ENCODE peak calls at places on chromosome 3, in six cellular contexts. Y, B, T, G, O and J are unnamed samples.

GRCh38 chr3:40504636-40505430 is 1.0 kb upstream of the ZNF620 start:
- DNase-seq in B (peak; percentile 43), T (no peak), Y (no peak), O (peak; percentile 99), G (no peak), J (no peak)

GRCh38 chr3:107235923-107236315 is 141.3 kb upstream of the CCDC54 start:
- DNase-seq in O (peak; percentile 95), G (peak; percentile 41), B (peak; percentile 86), T (no peak), Y (no peak), J (no peak)

GRCh38 chr3:188468672-188469071 is 314.7 kb downstream of the LPP start:
- DNase-seq in T (peak; percentile 33), B (no peak), Y (no peak), G (no peak), O (peak; percentile 68), J (no peak)

GRCh38 chr3:44309500-44309899 is 29.1 kb upstream of the TCAIM start:
- DNase-seq in Y (no peak), B (no peak), G (no peak), O (no peak), T (no peak), J (no peak)

GRCh38 chr3:108331792-108332191 is 35.4 kb downstream of the HHLA2 start:
- DNase-seq in G (no peak), T (no peak), B (no peak), O (no peak), Y (no peak), J (no peak)

GRCh38 chr3:56291244-56291680 is 177.0 kb downstream of the ERC2 start:
- DNase-seq in T (no peak), G (no peak), O (peak; percentile 50), B (no peak), Y (no peak), J (no peak)

GRCh38 chr3:25592510-25592968 is 72.2 kb downstream of the TOP2B start:
- DNase-seq in G (no peak), B (peak; percentile 82), Y (no peak), T (no peak), O (peak; percentile 84), J (no peak)

GRCh38 chr3:13513051-13513912 is 33.2 kb downstream of the HDAC11 start:
- DNase-seq in B (peak; percentile 52), T (no peak), G (no peak), O (peak; percentile 65), Y (no peak), J (no peak)

GRCh38 chr3:21509706-21510105 is 241.3 kb downstream of the ZNF385D start:
- DNase-seq in Y (no peak), B (no peak), T (no peak), G (no peak), O (peak; percentile 54), J (no peak)

GRCh38 chr3:56682458-56683121 is 475 bp downstream of the TASOR start:
- DNase-seq in O (peak; percentile 60), G (peak; percentile 65), B (peak; percentile 87), T (peak; percentile 77), Y (peak; percentile 74), J (peak; percentile 48)

GRCh38 chr3:124161453-124161852 is 169.5 kb upstream of the ROPN1 start:
- DNase-seq in O (no peak), G (no peak), T (no peak), B (no peak), Y (no peak), J (no peak)

GRCh38 chr3:23767546-23767945 is 38.2 kb upstream of the UBE2E1 start:
- DNase-seq in T (no peak), Y (no peak), O (no peak), G (no peak), B (no peak), J (no peak)

GRCh38 chr3:88301273-88302002 is 151.7 kb downstream of the C3orf38 start:
- DNase-seq in Y (no peak), G (no peak), B (no peak), O (no peak), T (no peak), J (no peak)

GRCh38 chr3:185351371-185351770 is 11.6 kb upstream of the MAP3K13 start:
- DNase-seq in Y (no peak), G (no peak), B (no peak), T (no peak), O (peak; percentile 79), J (no peak)

GRCh38 chr3:141401584-141402475 is 33.5 kb downstream of the ZBTB38 start:
- DNase-seq in Y (peak; percentile 53), B (peak; percentile 73), O (no peak), T (peak; percentile 56), G (peak; percentile 43), J (no peak)

GRCh38 chr3:141403576-141403975 is 35.3 kb downstream of the ZBTB38 start:
- DNase-seq in T (no peak), B (no peak), O (peak; percentile 71), Y (no peak), G (no peak), J (no peak)

GRCh38 chr3:141401095-141401494 is 32.8 kb downstream of the ZBTB38 start:
- DNase-seq in Y (no peak), T (no peak), B (no peak), G (no peak), O (peak; percentile 65), J (no peak)

GRCh38 chr3:141399979-141400971 is 32.0 kb downstream of the ZBTB38 start:
- DNase-seq in O (no peak), T (no peak), Y (no peak), B (peak; percentile 74), G (no peak), J (no peak)

DNA sequence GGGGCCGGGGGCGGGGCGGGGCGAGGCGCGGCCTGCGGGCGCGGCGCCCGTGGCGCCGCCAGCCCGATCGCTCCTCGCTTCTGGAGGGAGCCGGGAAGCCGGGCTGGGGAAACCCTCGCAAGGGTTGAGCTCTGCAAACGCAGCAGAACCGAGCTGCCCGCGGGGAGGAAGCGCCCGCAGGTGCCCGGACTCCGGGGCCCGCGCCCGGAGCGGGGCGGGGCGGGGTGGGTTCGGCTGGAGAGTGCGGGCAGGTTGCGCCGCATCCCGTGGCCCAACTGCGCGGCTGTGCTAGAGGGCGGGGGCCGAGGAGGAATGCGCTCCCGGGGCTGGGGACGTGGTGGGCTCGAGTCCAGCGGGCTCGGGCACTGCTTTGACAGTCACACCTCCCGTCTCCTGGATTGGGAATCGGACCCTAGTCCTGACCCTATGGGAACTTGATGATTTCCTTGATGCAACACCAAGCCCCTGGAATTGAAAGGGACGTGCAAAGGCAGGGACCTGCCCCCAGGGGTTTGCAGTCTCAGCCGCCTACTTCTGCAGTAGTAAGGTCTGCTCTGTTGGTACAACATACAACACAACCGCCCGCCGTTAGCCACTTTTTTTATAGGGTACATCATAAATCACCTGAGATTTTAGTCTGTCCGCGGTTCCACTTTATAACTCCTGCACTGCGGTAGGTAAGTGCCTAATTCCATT is 34.3 kb downstream of the ZBTB38 start:
- DNase-seq in B (peak; percentile 70), O (peak; percentile 93), Y (peak; percentile 67), G (peak; percentile 34), T (peak; percentile 67), J (no peak)
- TF ChIP-seq CTCF in B (no peak), O (no peak), Y (no peak), G (no peak), T (no peak), J (no peak)

GRCh38 chr3:166425900-166426611 is 588.8 kb upstream of the BCHE start:
- DNase-seq in B (peak; percentile 8), T (no peak), O (no peak), Y (no peak), G (no peak), J (no peak)
- TF ChIP-seq CTCF in B (no peak), T (no peak), O (no peak), Y (no peak), G (no peak), J (no peak)

GRCh38 chr3:31696815-31697548 is 164.3 kb downstream of the STT3B start:
- DNase-seq in T (no peak), G (no peak), B (no peak), O (no peak), Y (no peak), J (no peak)

GRCh38 chr3:31701286-31701685 is 168.6 kb downstream of the STT3B start:
- DNase-seq in G (no peak), B (no peak), T (no peak), Y (no peak), O (no peak), J (no peak)

GRCh38 chr3:31696009-31696297 is 163.2 kb downstream of the STT3B start:
- DNase-seq in Y (no peak), B (no peak), G (no peak), T (no peak), O (no peak), J (no peak)

GRCh38 chr3:31695280-31696008 is 162.7 kb downstream of the STT3B start:
- DNase-seq in B (peak; percentile 38), G (no peak), O (no peak), T (no peak), Y (peak; percentile 36), J (no peak)

GRCh38 chr3:31699309-31699953 is 166.7 kb downstream of the STT3B start:
- DNase-seq in B (no peak), O (peak; percentile 54), T (no peak), Y (no peak), G (no peak), J (no peak)
- TF ChIP-seq CTCF in B (no peak), O (no peak), T (no peak), Y (no peak), G (no peak), J (no peak)

GRCh38 chr3:10892622-10893021 is 76.6 kb downstream of the SLC6A11 start:
- DNase-seq in Y (no peak), B (no peak), O (no peak), G (no peak), T (no peak), J (no peak)

GRCh38 chr3:10890665-10891064 is 74.6 kb downstream of the SLC6A11 start:
- DNase-seq in T (no peak), Y (no peak), B (no peak), G (no peak), O (no peak), J (no peak)

GRCh38 chr3:10888523-10889081 is 72.6 kb downstream of the SLC6A11 start:
- DNase-seq in B (no peak), T (no peak), O (no peak), G (no peak), Y (no peak), J (no peak)

GRCh38 chr3:10887015-10887414 is 71.0 kb downstream of the SLC6A11 start:
- DNase-seq in Y (no peak), G (no peak), T (no peak), B (no peak), O (no peak), J (no peak)

GRCh38 chr3:10889206-10889960 is 73.4 kb downstream of the SLC6A11 start:
- DNase-seq in G (no peak), Y (no peak), T (no peak), B (no peak), O (no peak), J (no peak)
- TF ChIP-seq CTCF in G (no peak), Y (no peak), T (no peak), B (no peak), O (no peak), J (no peak)

DNA sequence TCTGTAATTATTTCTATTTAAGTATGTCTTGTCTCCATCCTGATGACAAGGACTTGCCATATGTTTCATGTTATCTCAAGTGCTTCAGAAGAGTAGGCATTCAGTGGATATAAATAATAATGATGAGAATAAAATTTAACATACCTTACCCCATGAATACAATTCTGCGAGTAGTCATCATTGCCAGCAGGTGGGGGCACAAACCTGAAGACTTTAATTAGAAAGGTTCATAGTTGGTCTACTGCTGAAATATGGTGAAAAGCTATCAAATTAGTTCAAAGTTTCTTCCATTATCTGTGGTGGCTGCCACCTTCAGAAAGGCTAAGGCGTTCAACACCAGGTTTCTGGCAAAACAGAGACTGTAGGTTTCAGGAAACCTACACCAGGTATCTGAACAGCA is 100.9 kb downstream of the P3H2 start:
- DNase-seq in T (no peak), Y (no peak), O (no peak), B (no peak), G (no peak), J (no peak)
- TF ChIP-seq CTCF in T (no peak), Y (no peak), O (no peak), B (no peak), G (no peak), J (no peak)

GRCh38 chr3:182909318-182910040 is 70.9 kb downstream of the DCUN1D1 start:
- DNase-seq in Y (no peak), O (peak; percentile 34), T (no peak), G (no peak), B (peak; percentile 19), J (no peak)
- TF ChIP-seq CTCF in Y (no peak), O (peak; percentile 54), T (no peak), G (peak; percentile 70), B (peak; percentile 50), J (no peak)